ENCODE peak calls at places on chromosomes 6 and 20, in seven cellular contexts. One of them, this sample, is unnamed.

GRCh38 chr20:2333821-2334220 is 38.0 kb downstream of the TGM3 start:
- DNase-seq in H9: no peak
- DNase-seq in upper lobe of left lung: no peak
- DNase-seq in RWPE1: no peak
- DNase-seq in foreskin keratinocyte: no peak
- DNase-seq in CD8-positive, alpha-beta T cell: no peak
- DNase-seq in HepG2: no peak
- DNase-seq in this sample: no peak

GRCh38 chr20:60903325-60903958 is 348.6 kb upstream of the CDH4 start:
- DNase-seq in upper lobe of left lung: no peak
- DNase-seq in H9: no peak
- DNase-seq in CD8-positive, alpha-beta T cell: no peak
- DNase-seq in HepG2: no peak
- DNase-seq in foreskin keratinocyte: no peak
- DNase-seq in RWPE1: no peak
- DNase-seq in this sample: no peak

GRCh38 chr6:72787521-72788031 is 165.7 kb downstream of the KCNQ5 start:
- DNase-seq in RWPE1: peak; percentile 89
- DNase-seq in foreskin keratinocyte: peak; percentile 98
- DNase-seq in H9: peak; percentile 46
- DNase-seq in HepG2: no peak
- DNase-seq in upper lobe of left lung: no peak
- DNase-seq in CD8-positive, alpha-beta T cell: no peak
- DNase-seq in this sample: no peak

GRCh38 chr20:45358282-45359068 is 4.5 kb upstream of the SYS1 start:
- DNase-seq in H9: no peak
- DNase-seq in HepG2: peak; percentile 64
- DNase-seq in upper lobe of left lung: no peak
- DNase-seq in RWPE1: no peak
- DNase-seq in foreskin keratinocyte: no peak
- DNase-seq in CD8-positive, alpha-beta T cell: no peak
- DNase-seq in this sample: no peak

GRCh38 chr20:35146299-35146921 is 726 bp downstream of the EDEM2 start:
- DNase-seq in H9: peak; percentile 56
- DNase-seq in HepG2: peak; percentile 56
- DNase-seq in upper lobe of left lung: peak; percentile 82
- DNase-seq in RWPE1: peak; percentile 72
- DNase-seq in foreskin keratinocyte: no peak
- DNase-seq in CD8-positive, alpha-beta T cell: peak; percentile 23
- DNase-seq in this sample: peak; percentile 75

GRCh38 chr6:14228571-14228970 is 111.0 kb downstream of the CD83 start:
- DNase-seq in RWPE1: no peak
- DNase-seq in H9: no peak
- DNase-seq in foreskin keratinocyte: no peak
- DNase-seq in CD8-positive, alpha-beta T cell: peak; percentile 33
- DNase-seq in HepG2: no peak
- DNase-seq in upper lobe of left lung: no peak
- DNase-seq in this sample: peak; percentile 32

GRCh38 chr6:42449917-42450313 is 1.8 kb downstream of the TRERF1 start:
- DNase-seq in foreskin keratinocyte: no peak
- DNase-seq in H9: no peak
- DNase-seq in HepG2: no peak
- DNase-seq in CD8-positive, alpha-beta T cell: no peak
- DNase-seq in upper lobe of left lung: no peak
- DNase-seq in RWPE1: no peak
- DNase-seq in this sample: no peak

GRCh38 chr6:28235912-28236452 is 10.9 kb downstream of the ZSCAN9 start:
- DNase-seq in foreskin keratinocyte: no peak
- DNase-seq in HepG2: no peak
- DNase-seq in H9: no peak
- DNase-seq in CD8-positive, alpha-beta T cell: no peak
- DNase-seq in upper lobe of left lung: no peak
- DNase-seq in RWPE1: no peak
- DNase-seq in this sample: no peak

GRCh38 chr6:48111143-48111506 is at the start of gene PTCHD4:
- DNase-seq in CD8-positive, alpha-beta T cell: no peak
- DNase-seq in foreskin keratinocyte: peak; percentile 94
- DNase-seq in H9: peak; percentile 76
- DNase-seq in upper lobe of left lung: no peak
- DNase-seq in RWPE1: peak; percentile 93
- DNase-seq in HepG2: peak; percentile 86
- DNase-seq in this sample: no peak

GRCh38 chr6:72788188-72788587 is 166.3 kb downstream of the KCNQ5 start:
- DNase-seq in upper lobe of left lung: no peak
- DNase-seq in foreskin keratinocyte: peak; percentile 86
- DNase-seq in RWPE1: peak; percentile 57
- DNase-seq in CD8-positive, alpha-beta T cell: no peak
- DNase-seq in HepG2: no peak
- DNase-seq in H9: no peak
- DNase-seq in this sample: no peak

GRCh38 chr6:12522347-12522746 is 194.2 kb upstream of the PHACTR1 start:
- DNase-seq in RWPE1: no peak
- DNase-seq in H9: no peak
- DNase-seq in upper lobe of left lung: no peak
- DNase-seq in foreskin keratinocyte: peak; percentile 31
- DNase-seq in CD8-positive, alpha-beta T cell: no peak
- DNase-seq in HepG2: no peak
- DNase-seq in this sample: no peak

GRCh38 chr20:21564127-21564773 is 50.4 kb upstream of the NKX2-2 start:
- DNase-seq in RWPE1: no peak
- DNase-seq in upper lobe of left lung: no peak
- DNase-seq in H9: no peak
- DNase-seq in HepG2: peak; percentile 84
- DNase-seq in foreskin keratinocyte: no peak
- DNase-seq in CD8-positive, alpha-beta T cell: no peak
- DNase-seq in this sample: no peak

GRCh38 chr6:3504354-3504753 is 47.5 kb upstream of the SLC22A23 start:
- DNase-seq in H9: no peak
- DNase-seq in RWPE1: no peak
- DNase-seq in CD8-positive, alpha-beta T cell: no peak
- DNase-seq in HepG2: peak; percentile 93
- DNase-seq in foreskin keratinocyte: no peak
- DNase-seq in upper lobe of left lung: no peak
- DNase-seq in this sample: no peak

GRCh38 chr20:43508106-43508505 is 609 bp downstream of the L3MBTL1 start:
- DNase-seq in RWPE1: no peak
- DNase-seq in foreskin keratinocyte: no peak
- DNase-seq in HepG2: no peak
- DNase-seq in CD8-positive, alpha-beta T cell: no peak
- DNase-seq in H9: peak; percentile 54
- DNase-seq in upper lobe of left lung: peak; percentile 83
- DNase-seq in this sample: no peak

GRCh38 chr6:26411751-26412150 is 9.7 kb downstream of the BTN3A1 start:
- DNase-seq in RWPE1: no peak
- DNase-seq in CD8-positive, alpha-beta T cell: no peak
- DNase-seq in foreskin keratinocyte: no peak
- DNase-seq in H9: no peak
- DNase-seq in HepG2: no peak
- DNase-seq in upper lobe of left lung: no peak
- DNase-seq in this sample: no peak

GRCh38 chr6:33199687-33200233 is 705 bp downstream of the RXRB start:
- DNase-seq in HepG2: peak; percentile 88
- DNase-seq in CD8-positive, alpha-beta T cell: peak; percentile 62
- DNase-seq in upper lobe of left lung: peak; percentile 93
- DNase-seq in RWPE1: peak; percentile 80
- DNase-seq in H9: peak; percentile 91
- DNase-seq in foreskin keratinocyte: no peak
- DNase-seq in this sample: no peak

GRCh38 chr6:13538084-13538483 is 36.3 kb upstream of the SIRT5 start:
- DNase-seq in foreskin keratinocyte: no peak
- DNase-seq in upper lobe of left lung: no peak
- DNase-seq in CD8-positive, alpha-beta T cell: no peak
- DNase-seq in RWPE1: peak; percentile 70
- DNase-seq in HepG2: peak; percentile 55
- DNase-seq in H9: no peak
- DNase-seq in this sample: no peak

GRCh38 chr6:24752917-24753486 is 21.7 kb upstream of the GMNN start:
- DNase-seq in foreskin keratinocyte: no peak
- DNase-seq in upper lobe of left lung: no peak
- DNase-seq in RWPE1: no peak
- DNase-seq in CD8-positive, alpha-beta T cell: no peak
- DNase-seq in H9: no peak
- DNase-seq in HepG2: peak; percentile 32
- DNase-seq in this sample: no peak

GRCh38 chr6:25389501-25389900 is 110.3 kb downstream of the CARMIL1 start:
- DNase-seq in H9: no peak
- DNase-seq in foreskin keratinocyte: peak; percentile 50
- DNase-seq in CD8-positive, alpha-beta T cell: no peak
- DNase-seq in upper lobe of left lung: no peak
- DNase-seq in HepG2: no peak
- DNase-seq in RWPE1: peak; percentile 50
- DNase-seq in this sample: no peak

GRCh38 chr6:108966855-108967755 is 118.9 kb downstream of the ARMC2 start:
- DNase-seq in CD8-positive, alpha-beta T cell: peak; percentile 28
- DNase-seq in foreskin keratinocyte: no peak
- DNase-seq in HepG2: peak; percentile 43
- DNase-seq in H9: peak; percentile 67
- DNase-seq in upper lobe of left lung: peak; percentile 41
- DNase-seq in RWPE1: peak; percentile 9
- DNase-seq in this sample: no peak

GRCh38 chr6:142802124-142802523 is 142.9 kb downstream of the HIVEP2 start:
- DNase-seq in RWPE1: peak; percentile 95
- DNase-seq in CD8-positive, alpha-beta T cell: no peak
- DNase-seq in HepG2: peak; percentile 65
- DNase-seq in H9: no peak
- DNase-seq in upper lobe of left lung: no peak
- DNase-seq in foreskin keratinocyte: peak; percentile 92
- DNase-seq in this sample: no peak

DNA sequence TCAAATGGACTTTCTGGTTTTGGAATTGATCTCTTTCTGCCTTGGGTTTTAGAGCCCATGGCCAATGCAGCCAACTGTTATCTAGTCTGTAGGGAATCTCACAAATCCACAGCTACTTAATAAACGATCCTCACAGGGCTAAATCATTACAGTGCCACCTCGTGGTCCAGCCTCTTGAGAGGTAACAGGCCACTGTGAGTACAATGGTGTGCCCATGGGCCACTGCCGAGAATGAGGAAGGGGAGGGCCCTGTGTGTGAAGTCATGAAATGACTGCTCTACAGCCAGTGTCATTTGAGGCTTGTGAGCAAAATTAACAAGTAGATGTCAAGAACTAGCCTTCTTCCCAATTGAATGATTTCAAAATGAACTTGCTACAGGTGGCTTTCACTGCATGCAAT is 54.3 kb upstream of the GMPR start:
- DNase-seq in RWPE1: peak; percentile 30
- DNase-seq in HepG2: peak; percentile 42
- DNase-seq in CD8-positive, alpha-beta T cell: no peak
- DNase-seq in upper lobe of left lung: no peak
- DNase-seq in foreskin keratinocyte: no peak
- DNase-seq in H9: peak; percentile 68
- DNase-seq in this sample: peak; percentile 84
- TF ChIP-seq CTCF in RWPE1: no peak
- TF ChIP-seq CTCF in HepG2: peak; percentile 70
- TF ChIP-seq CTCF in CD8-positive, alpha-beta T cell: no peak
- TF ChIP-seq CTCF in upper lobe of left lung: no peak
- TF ChIP-seq CTCF in foreskin keratinocyte: peak; percentile 60
- TF ChIP-seq CTCF in H9: peak; percentile 55
- TF ChIP-seq CTCF in this sample: peak; percentile 56

GRCh38 chr6:163148781-163149534 is 265.6 kb upstream of the QKI start:
- DNase-seq in HepG2: no peak
- DNase-seq in CD8-positive, alpha-beta T cell: no peak
- DNase-seq in upper lobe of left lung: peak; percentile 74
- DNase-seq in RWPE1: no peak
- DNase-seq in H9: no peak
- DNase-seq in foreskin keratinocyte: no peak
- DNase-seq in this sample: no peak
- H3K27ac ChIP-seq in HepG2: no peak overlapping the region
- H3K27ac ChIP-seq in CD8-positive, alpha-beta T cell: no peak overlapping the region
- H3K27ac ChIP-seq in upper lobe of left lung: no peak overlapping the region
- H3K27ac ChIP-seq in RWPE1: no peak overlapping the region
- H3K27ac ChIP-seq in H9: no peak overlapping the region
- H3K27ac ChIP-seq in foreskin keratinocyte: no peak overlapping the region
- H3K27ac ChIP-seq in this sample: no peak overlapping the region

GRCh38 chr6:149859368-149859767 is 4.8 kb downstream of the LRP11 start:
- DNase-seq in H9: no peak
- DNase-seq in foreskin keratinocyte: peak; percentile 36
- DNase-seq in upper lobe of left lung: no peak
- DNase-seq in HepG2: peak; percentile 90
- DNase-seq in RWPE1: no peak
- DNase-seq in CD8-positive, alpha-beta T cell: no peak
- DNase-seq in this sample: no peak

GRCh38 chr6:149859938-149860337 is 4.2 kb downstream of the LRP11 start:
- DNase-seq in upper lobe of left lung: no peak
- DNase-seq in HepG2: peak; percentile 52
- DNase-seq in H9: no peak
- DNase-seq in CD8-positive, alpha-beta T cell: no peak
- DNase-seq in RWPE1: no peak
- DNase-seq in foreskin keratinocyte: no peak
- DNase-seq in this sample: no peak

GRCh38 chr6:149860513-149860833 is 3.7 kb downstream of the LRP11 start:
- DNase-seq in foreskin keratinocyte: no peak
- DNase-seq in H9: no peak
- DNase-seq in HepG2: no peak
- DNase-seq in RWPE1: no peak
- DNase-seq in upper lobe of left lung: no peak
- DNase-seq in CD8-positive, alpha-beta T cell: no peak
- DNase-seq in this sample: no peak

GRCh38 chr6:149861603-149862423 is 2.3 kb downstream of the LRP11 start:
- DNase-seq in HepG2: no peak
- DNase-seq in upper lobe of left lung: no peak
- DNase-seq in foreskin keratinocyte: no peak
- DNase-seq in H9: no peak
- DNase-seq in RWPE1: no peak
- DNase-seq in CD8-positive, alpha-beta T cell: no peak
- DNase-seq in this sample: no peak

DNA sequence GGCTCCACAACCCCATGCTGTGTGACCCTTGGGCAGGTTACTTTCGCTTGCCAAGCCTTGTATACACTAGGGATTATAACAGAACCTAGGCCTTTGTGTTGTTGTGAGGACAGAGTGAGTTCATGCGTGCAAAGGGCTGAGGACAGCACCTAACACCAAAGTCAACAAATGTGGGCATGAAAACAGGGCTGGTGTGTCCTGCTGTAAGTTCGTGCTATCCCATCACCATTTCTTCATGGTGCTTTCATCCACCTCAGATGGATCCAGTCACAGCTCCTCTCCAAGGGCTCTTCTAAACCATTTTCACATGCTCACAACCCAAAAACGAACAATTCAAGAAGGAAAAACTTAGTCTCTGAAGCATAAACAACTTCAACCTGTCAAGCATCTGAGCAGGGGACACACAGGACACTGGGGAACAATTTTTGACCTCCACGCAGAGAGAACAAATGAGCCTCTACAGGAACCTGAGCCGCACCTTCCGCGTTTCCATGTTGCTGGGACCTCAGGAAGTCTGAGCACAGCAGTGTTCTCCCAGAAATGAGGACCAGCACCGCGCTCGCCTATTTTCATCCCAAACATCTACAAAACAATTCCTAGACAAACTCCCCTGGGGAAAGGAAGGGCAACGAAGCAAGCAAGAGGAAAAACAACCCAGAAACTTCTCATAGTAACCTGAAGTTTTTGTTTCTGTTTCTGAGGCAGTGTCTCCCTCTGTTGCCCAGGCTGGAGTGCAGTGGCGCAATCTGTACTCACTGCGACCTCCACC is 3.1 kb downstream of the LRP11 start:
- DNase-seq in H9: no peak
- DNase-seq in CD8-positive, alpha-beta T cell: no peak
- DNase-seq in RWPE1: no peak
- DNase-seq in foreskin keratinocyte: no peak
- DNase-seq in upper lobe of left lung: no peak
- DNase-seq in HepG2: peak; percentile 95
- DNase-seq in this sample: no peak
- TF ChIP-seq CTCF in H9: no peak
- TF ChIP-seq CTCF in CD8-positive, alpha-beta T cell: no peak
- TF ChIP-seq CTCF in RWPE1: no peak
- TF ChIP-seq CTCF in foreskin keratinocyte: peak; percentile 37
- TF ChIP-seq CTCF in upper lobe of left lung: no peak
- TF ChIP-seq CTCF in HepG2: peak; percentile 80
- TF ChIP-seq CTCF in this sample: no peak

GRCh38 chr20:6768228-6769185 is 1.0 kb downstream of the BMP2 start:
- DNase-seq in upper lobe of left lung: peak; percentile 46
- DNase-seq in foreskin keratinocyte: peak; percentile 11
- DNase-seq in RWPE1: peak; percentile 34
- DNase-seq in CD8-positive, alpha-beta T cell: no peak
- DNase-seq in H9: peak; percentile 43
- DNase-seq in HepG2: no peak
- DNase-seq in this sample: peak; percentile 68
- H3K27ac ChIP-seq in upper lobe of left lung: peak overlapping the region; percentile 76
- H3K27ac ChIP-seq in foreskin keratinocyte: peak overlapping the region; percentile 74
- H3K27ac ChIP-seq in RWPE1: peak overlapping the region; percentile 88
- H3K27ac ChIP-seq in CD8-positive, alpha-beta T cell: no peak overlapping the region
- H3K27ac ChIP-seq in H9: no peak overlapping the region
- H3K27ac ChIP-seq in HepG2: no peak overlapping the region
- H3K27ac ChIP-seq in this sample: peak overlapping the region; percentile 90

This sample was measured in Peyer's patch.